ENCODE peak calls at places on chromosomes 2 and 18, in seven cellular contexts. U is globus pallidus; I is central memory CD4-positive, alpha-beta T cell; V is stimulated activated CD8-positive, alpha-beta memory T cell treated with anti-CD3 and anti-CD28 coated beads, Interleukin-7, amount 100 ng/mL, for 1 hour; D is A549; W is psoas muscle; O is GM12891. L is an unnamed sample.

GRCh38 chr2:240581811-240582210 is 4.7 kb upstream of the CAPN10 start:
- DNase-seq in W (no peak), U (no peak), I (no peak), O (no peak), V (no peak), D (no peak), L (no peak)

GRCh38 chr18:21316296-21316695 is 74.3 kb downstream of the GREB1L start:
- DNase-seq in O (no peak), U (no peak), W (no peak), V (no peak), I (no peak), D (no peak), L (no peak)

GRCh38 chr18:48861181-48861715 is 89.5 kb downstream of the SMAD7 start:
- DNase-seq in W (no peak), D (no peak), U (no peak), I (no peak), V (no peak), O (no peak), L (no peak)

GRCh38 chr2:127398239-127398590 is 10.4 kb upstream of the MAP3K2 start:
- DNase-seq in V (no peak), W (peak), I (no peak), D (peak), U (peak), O (peak), L (no peak)

GRCh38 chr2:176414641-176415040 is 145.4 kb downstream of the MTX2 start:
- DNase-seq in D (no peak), U (no peak), V (no peak), I (no peak), O (no peak), W (no peak), L (no peak)

GRCh38 chr2:150125708-150126107 is 361.8 kb downstream of the RND3 start:
- DNase-seq in U (no peak), W (no peak), D (peak), V (no peak), O (no peak), I (no peak), L (no peak)

GRCh38 chr2:217834057-217834620 is 168.7 kb downstream of the TNS1 start:
- DNase-seq in I (no peak), V (no peak), O (no peak), U (no peak), D (no peak), W (peak), L (no peak)

GRCh38 chr18:32730620-32731021 is 42.2 kb downstream of the KLHL14 start:
- DNase-seq in U (no peak), V (no peak), W (no peak), I (no peak), D (no peak), O (no peak), L (no peak)

GRCh38 chr2:118618279-118618678 is 229.2 kb downstream of the EN1 start:
- DNase-seq in V (no peak), D (no peak), I (no peak), W (no peak), U (no peak), O (no peak), L (no peak)

GRCh38 chr2:146143971-146144370 is 1624.1 kb upstream of the ZEB2 start:
- DNase-seq in W (no peak), U (no peak), V (no peak), I (no peak), O (no peak), D (no peak), L (no peak)

GRCh38 chr18:72840109-72840508 is 27.7 kb downstream of the NETO1 start:
- DNase-seq in U (no peak), W (no peak), V (no peak), D (no peak), I (no peak), O (no peak), L (no peak)

GRCh38 chr2:99801304-99801909 is 311.6 kb upstream of the REV1 start:
- DNase-seq in U (no peak), D (no peak), W (no peak), O (no peak), I (no peak), V (no peak), L (no peak)

GRCh38 chr18:59748628-59749360 is 51.6 kb upstream of the CCBE1 start:
- DNase-seq in D (peak), W (no peak), I (no peak), V (no peak), O (no peak), U (no peak), L (no peak)

GRCh38 chr18:25350561-25351201 is 1.3 kb downstream of the ZNF521 start:
- DNase-seq in I (no peak), D (no peak), O (peak), U (peak), V (no peak), W (peak), L (no peak)

GRCh38 chr18:48660346-48661228 is 121.8 kb downstream of the CTIF start:
- DNase-seq in D (no peak), V (no peak), O (no peak), U (no peak), W (no peak), I (no peak), L (no peak)

GRCh38 chr18:79424008-79424565 is 28.4 kb downstream of the NFATC1 start:
- DNase-seq in O (no peak), W (peak), U (no peak), D (no peak), V (no peak), I (no peak), L (no peak)

GRCh38 chr2:84676295-84676694 is 160.0 kb downstream of the DNAH6 start:
- DNase-seq in W (no peak), D (no peak), O (no peak), V (no peak), I (no peak), U (no peak), L (no peak)

GRCh38 chr2:213021971-213022899 is 129.2 kb downstream of the IKZF2 start:
- DNase-seq in I (no peak), W (no peak), V (no peak), O (no peak), D (no peak), U (no peak), L (no peak)

GRCh38 chr18:21441670-21442069 is 158.8 kb downstream of the ESCO1 start:
- DNase-seq in W (no peak), D (no peak), V (no peak), U (no peak), I (no peak), O (no peak), L (no peak)

GRCh38 chr2:42339191-42339912 is 21.7 kb downstream of the COX7A2L start:
- DNase-seq in V (no peak), W (no peak), U (no peak), D (peak), I (no peak), O (no peak), L (no peak)

GRCh38 chr2:157087373-157088005 is 170.0 kb upstream of the GALNT5 start:
- DNase-seq in I (no peak), D (no peak), O (no peak), V (no peak), U (peak), W (peak), L (no peak)

GRCh38 chr2:192029089-192029488 is 165.6 kb downstream of the TMEFF2 start:
- DNase-seq in O (no peak), V (no peak), D (peak), U (no peak), I (no peak), W (no peak), L (no peak)

GRCh38 chr2:84938194-84938879 is 32.6 kb upstream of the KCMF1 start:
- DNase-seq in O (no peak), U (no peak), V (no peak), D (peak), W (no peak), I (peak), L (no peak)

GRCh38 chr2:10032746-10033105 is 10.6 kb upstream of the KLF11 start:
- DNase-seq in U (no peak), V (no peak), O (no peak), I (no peak), W (peak), D (no peak), L (no peak)

GRCh38 chr18:58303363-58303762 is 259.3 kb downstream of the NEDD4L start:
- DNase-seq in I (peak), U (no peak), D (no peak), W (no peak), O (no peak), V (no peak), L (no peak)

GRCh38 chr2:178277741-178278197 is 83.5 kb downstream of the OSBPL6 start:
- DNase-seq in V (no peak), U (no peak), I (no peak), O (no peak), W (no peak), D (no peak), L (no peak)

GRCh38 chr2:11710632-11711381 is 35.6 kb upstream of the LPIN1 start:
- DNase-seq in I (no peak), W (no peak), V (no peak), O (no peak), U (peak), D (no peak), L (no peak)

GRCh38 chr18:79987566-79987965 is 797 bp downstream of the TXNL4A start:
- DNase-seq in W (no peak), U (no peak), V (no peak), O (no peak), D (no peak), I (no peak), L (no peak)